ENCODE peak calls at places on chromosomes 4 and X, in seven cellular contexts. N, Q, T, B, J, Y and X are unnamed samples.

GRCh38 chr4:25817059-25817681 is 45.6 kb downstream of the SEL1L3 start:
- DNase-seq in N (no peak), Q (no peak), T (no peak), B (no peak), J (no peak), Y (no peak), X (no peak)

GRCh38 chr4:117996891-117997290 is 37.4 kb upstream of the NDST3 start:
- DNase-seq in N (no peak), Q (no peak), T (no peak), B (no peak), J (no peak), Y (no peak), X (no peak)

GRCh38 chr4:78845469-78845868 is 69.3 kb downstream of the BMP2K start:
- DNase-seq in N (no peak), Q (no peak), T (no peak), B (no peak), J (peak; percentile 5), Y (no peak), X (no peak)

GRCh38 chr4:175176710-175177109 is 258.6 kb downstream of the ADAM29 start:
- DNase-seq in N (no peak), Q (no peak), T (no peak), B (no peak), J (no peak), Y (no peak), X (no peak)

GRCh38 chr4:177128306-177128705 is 181.4 kb upstream of the NEIL3 start:
- DNase-seq in N (no peak), Q (no peak), T (no peak), B (no peak), J (no peak), Y (no peak), X (no peak)

GRCh38 chrX:37357436-37357835 is 8.3 kb downstream of the PRRG1 start:
- DNase-seq in N (no peak), Q (no peak), T (no peak), B (no peak), J (no peak), Y (no peak), X (no peak)

GRCh38 chr4:8761167-8761823 is 110.3 kb downstream of the HMX1 start:
- DNase-seq in N (no peak), Q (no peak), T (no peak), B (no peak), J (no peak), Y (peak; percentile 5), X (no peak)

GRCh38 chr4:106986486-106986885 is 49.6 kb downstream of the DKK2 start:
- DNase-seq in N (no peak), Q (no peak), T (no peak), B (no peak), J (no peak), Y (no peak), X (no peak)

GRCh38 chr4:103719320-103720204 is at the start of gene TACR3:
- DNase-seq in N (no peak), Q (no peak), T (no peak), B (no peak), J (no peak), Y (no peak), X (no peak)

GRCh38 chr4:164572877-164573279 is 181.1 kb upstream of the SMIM31 start:
- DNase-seq in N (no peak), Q (no peak), T (no peak), B (no peak), J (no peak), Y (no peak), X (no peak)

GRCh38 chr4:153458969-153459368 is 7.2 kb upstream of the TMEM131L start:
- DNase-seq in N (no peak), Q (no peak), T (no peak), B (no peak), J (no peak), Y (no peak), X (no peak)

GRCh38 chrX:129701624-129702069 is 37.1 kb upstream of the XPNPEP2 start:
- DNase-seq in N (peak; percentile 75), Q (no peak), T (peak; percentile 23), B (peak; percentile 15), J (no peak), Y (peak; percentile 29), X (no peak)

GRCh38 chrX:47278684-47279083 is 45.9 kb downstream of the USP11 start:
- DNase-seq in N (no peak), Q (no peak), T (no peak), B (no peak), J (no peak), Y (no peak), X (no peak)

GRCh38 chrX:19899234-19899788 is 11.9 kb upstream of the SH3KBP1 start:
- DNase-seq in N (no peak), Q (no peak), T (no peak), B (no peak), J (no peak), Y (no peak), X (peak; percentile 7)

GRCh38 chr4:23614284-23614892 is 275.5 kb downstream of the PPARGC1A start:
- DNase-seq in N (no peak), Q (no peak), T (no peak), B (no peak), J (no peak), Y (peak; percentile 17), X (no peak)

GRCh38 chr4:185082549-185082948 is 60.5 kb upstream of the SLC25A4 start:
- DNase-seq in N (no peak), Q (no peak), T (no peak), B (no peak), J (no peak), Y (no peak), X (no peak)

GRCh38 chrX:8245411-8245810 is 74.3 kb upstream of the VCX2 start:
- DNase-seq in N (no peak), Q (no peak), T (no peak), B (no peak), J (no peak), Y (no peak), X (no peak)

GRCh38 chr4:161252520-161253141 is 911.2 kb downstream of the FSTL5 start:
- DNase-seq in N (no peak), Q (no peak), T (no peak), B (no peak), J (peak; percentile 15), Y (peak; percentile 19), X (peak; percentile 20)

GRCh38 chr4:15238720-15239119 is 189.1 kb upstream of the C1QTNF7 start:
- DNase-seq in N (no peak), Q (no peak), T (no peak), B (no peak), J (no peak), Y (no peak), X (peak; percentile 1)

GRCh38 chrX:48890296-48890925 is 7.2 kb downstream of the TIMM17B start:
- DNase-seq in N (no peak), Q (no peak), T (no peak), B (no peak), J (no peak), Y (no peak), X (no peak)

GRCh38 chrX:56248492-56248891 is 16.3 kb downstream of the KLF8 start:
- DNase-seq in N (peak; percentile 46), Q (no peak), T (no peak), B (peak; percentile 64), J (peak; percentile 40), Y (peak; percentile 57), X (peak; percentile 44)

GRCh38 chr4:177177446-177178160 is 132.1 kb upstream of the NEIL3 start:
- DNase-seq in N (no peak), Q (no peak), T (no peak), B (no peak), J (no peak), Y (no peak), X (no peak)

GRCh38 chr4:116913451-116913850 is 171.9 kb downstream of the TRAM1L1 start:
- DNase-seq in N (no peak), Q (no peak), T (no peak), B (no peak), J (no peak), Y (no peak), X (no peak)

GRCh38 chr4:181998588-181998987 is 244.6 kb upstream of the TENM3 start:
- DNase-seq in N (no peak), Q (no peak), T (no peak), B (no peak), J (no peak), Y (no peak), X (no peak)

GRCh38 chr4:143701365-143701764 is 890 bp upstream of the FREM3 start:
- DNase-seq in N (no peak), Q (no peak), T (no peak), B (no peak), J (no peak), Y (no peak), X (peak; percentile 27)

GRCh38 chr4:93749351-93749761 is 79.2 kb upstream of the ATOH1 start:
- DNase-seq in N (no peak), Q (no peak), T (no peak), B (no peak), J (peak; percentile 57), Y (no peak), X (no peak)
- TF ChIP-seq POLR2A in N (no peak), Q (no peak), T (no peak), B (no peak), J (no peak), Y (no peak), X (no peak)

GRCh38 chr4:112823141-112823540 is 186.2 kb downstream of the LARP7 start:
- DNase-seq in N (no peak), Q (no peak), T (no peak), B (no peak), J (no peak), Y (no peak), X (no peak)

GRCh38 chr4:112813790-112814189 is 176.8 kb downstream of the LARP7 start:
- DNase-seq in N (no peak), Q (no peak), T (no peak), B (no peak), J (peak; percentile 67), Y (no peak), X (no peak)

GRCh38 chr4:112823631-112824030 is 186.7 kb downstream of the LARP7 start:
- DNase-seq in N (no peak), Q (no peak), T (no peak), B (no peak), J (no peak), Y (no peak), X (no peak)

GRCh38 chr4:112817933-112818921 is 181.3 kb downstream of the LARP7 start:
- DNase-seq in N (peak; percentile 72), Q (peak; percentile 93), T (peak; percentile 32), B (peak; percentile 27), J (peak; percentile 55), Y (peak; percentile 31), X (no peak)

DNA sequence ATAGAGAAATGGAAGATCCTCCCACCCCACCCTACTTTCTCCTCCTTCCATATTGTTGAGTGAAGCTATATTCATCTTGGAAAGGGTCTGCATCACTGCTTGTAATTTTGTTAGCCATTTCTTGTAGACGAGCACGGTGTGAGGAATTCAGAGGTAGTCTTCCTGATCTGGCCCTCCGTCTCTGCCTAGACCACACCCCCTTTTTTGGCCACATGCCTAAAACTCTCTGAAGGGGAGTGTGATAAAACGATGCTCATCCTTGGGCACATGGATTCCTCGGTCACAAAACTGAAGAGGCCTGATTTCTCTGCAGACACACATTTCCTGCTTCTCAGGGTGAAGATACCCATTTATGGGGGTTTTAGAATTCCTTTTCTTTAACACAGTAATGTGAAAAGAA is 182.8 kb downstream of the LARP7 start:
- DNase-seq in N (no peak), Q (no peak), T (no peak), B (no peak), J (no peak), Y (no peak), X (no peak)
- TF ChIP-seq POLR2A in N (no peak), Q (no peak), T (no peak), B (no peak), J (no peak), Y (no peak), X (no peak)

GRCh38 chrX:153689654-153690465 is 2.1 kb downstream of the SLC6A8 start:
- DNase-seq in N (no peak), Q (no peak), T (no peak), B (no peak), J (no peak), Y (no peak), X (peak; percentile 84)
- TF ChIP-seq POLR2A in N (no peak), Q (no peak), T (no peak), B (peak; percentile 9), J (no peak), Y (no peak), X (peak; percentile 58)

GRCh38 chr4:26860157-26860921 is at the start of gene STIM2:
- DNase-seq in N (peak; percentile 95), Q (peak; percentile 96), T (peak; percentile 93), B (peak; percentile 97), J (peak; percentile 91), Y (peak; percentile 96), X (peak; percentile 98)
- TF ChIP-seq POLR2A in N (peak; percentile 89), Q (no peak), T (peak; percentile 45), B (peak; percentile 95), J (peak; percentile 90), Y (peak; percentile 75), X (peak; percentile 97)